ENCODE peak calls at places on chromosomes 4 and X, in seven cellular contexts. U is lung, B is mammary epithelial cell, P is aorta, G is vagina, Q is GM23338, L is Peyer's patch. E is an unnamed sample.
A peak's percentile ranks its signal among the peaks of the same experiment; 100 is the strongest.

GRCh38 chrX:68894142-68894512 is 65.3 kb downstream of the EFNB1 start:
- DNase-seq in U (no peak), B (no peak), P (peak; percentile 75), G (no peak), Q (no peak), L (no peak), E (no peak)

GRCh38 chrX:136812286-136812685 is 31.6 kb upstream of the ARHGEF6 start:
- DNase-seq in U (no peak), B (no peak), P (no peak), G (no peak), Q (no peak), L (no peak), E (no peak)

GRCh38 chr4:154526151-154526550 is 24.0 kb downstream of the PLRG1 start:
- DNase-seq in U (no peak), B (no peak), P (no peak), G (no peak), Q (no peak), L (no peak), E (no peak)

GRCh38 chrX:35104626-35105025 is 162.0 kb downstream of the FAM47B start:
- DNase-seq in U (no peak), B (no peak), P (no peak), G (no peak), Q (no peak), L (no peak), E (no peak)

GRCh38 chr4:61320154-61320553 is 120.0 kb downstream of the ADGRL3 start:
- DNase-seq in U (no peak), B (peak; percentile 3), P (no peak), G (no peak), Q (no peak), L (no peak), E (peak; percentile 3)

GRCh38 chr4:101471201-101471600 is 123.9 kb upstream of the PPP3CA start:
- DNase-seq in U (no peak), B (no peak), P (no peak), G (no peak), Q (no peak), L (no peak), E (no peak)

GRCh38 chr4:110514889-110515479 is 39.0 kb downstream of the ENPEP start:
- DNase-seq in U (no peak), B (peak; percentile 16), P (no peak), G (no peak), Q (peak; percentile 69), L (no peak), E (no peak)

GRCh38 chr4:156419080-156419638 is 465.5 kb upstream of the CTSO start:
- DNase-seq in U (no peak), B (no peak), P (no peak), G (no peak), Q (no peak), L (no peak), E (no peak)

GRCh38 chr4:128517739-128518510 is 230.3 kb upstream of the PGRMC2 start:
- DNase-seq in U (peak; percentile 43), B (peak; percentile 83), P (peak; percentile 87), G (no peak), Q (peak; percentile 43), L (no peak), E (peak; percentile 62)
- H3K27ac ChIP-seq in U (peak overlapping the region; percentile 20), B (peak overlapping the region; percentile 67), P (peak overlapping the region; percentile 98), G (peak overlapping the region; percentile 65), Q (peak overlapping the region; percentile 15), L (no peak overlapping the region), E (peak overlapping the region; percentile 86)

GRCh38 chr4:147550626-147551250 is 66.5 kb upstream of the TMEM184C start:
- DNase-seq in U (no peak), B (peak; percentile 65), P (no peak), G (no peak), Q (no peak), L (no peak), E (no peak)
- H3K27ac ChIP-seq in U (no peak overlapping the region), B (no peak overlapping the region), P (no peak overlapping the region), G (peak overlapping the region; percentile 26), Q (no peak overlapping the region), L (no peak overlapping the region), E (no peak overlapping the region)

GRCh38 chrX:134174273-134174660 is 62.7 kb upstream of the CCDC160 start:
- DNase-seq in U (no peak), B (no peak), P (no peak), G (no peak), Q (peak; percentile 40), L (no peak), E (no peak)

GRCh38 chrX:134174859-134175258 is 62.1 kb upstream of the CCDC160 start:
- DNase-seq in U (no peak), B (no peak), P (no peak), G (no peak), Q (peak; percentile 82), L (no peak), E (no peak)

GRCh38 chrX:134171661-134172587 is 65.1 kb upstream of the CCDC160 start:
- DNase-seq in U (no peak), B (no peak), P (peak; percentile 74), G (no peak), Q (peak; percentile 66), L (peak; percentile 37), E (no peak)

GRCh38 chrX:134173541-134174272 is 63.3 kb upstream of the CCDC160 start:
- DNase-seq in U (no peak), B (no peak), P (no peak), G (no peak), Q (peak; percentile 79), L (no peak), E (no peak)

GRCh38 chrX:134172588-134173259 is 64.3 kb upstream of the CCDC160 start:
- DNase-seq in U (no peak), B (no peak), P (peak; percentile 76), G (no peak), Q (no peak), L (peak; percentile 33), E (no peak)
- H3K27ac ChIP-seq in U (no peak overlapping the region), B (no peak overlapping the region), P (no peak overlapping the region), G (no peak overlapping the region), Q (peak overlapping the region; percentile 43), L (no peak overlapping the region), E (no peak overlapping the region)

GRCh38 chr4:2932951-2933565 is 30.1 kb downstream of the NOP14 start:
- DNase-seq in U (no peak), B (no peak), P (peak; percentile 74), G (no peak), Q (no peak), L (peak; percentile 62), E (no peak)
- H3K27ac ChIP-seq in U (peak overlapping the region; percentile 91), B (peak overlapping the region; percentile 34), P (peak overlapping the region; percentile 62), G (peak overlapping the region; percentile 87), Q (no peak overlapping the region), L (peak overlapping the region; percentile 89), E (peak overlapping the region; percentile 100)

GRCh38 chr4:137523329-137523728 is 9.0 kb downstream of the PCDH18 start:
- DNase-seq in U (no peak), B (no peak), P (no peak), G (no peak), Q (no peak), L (no peak), E (no peak)
- H3K27ac ChIP-seq in U (no peak overlapping the region), B (no peak overlapping the region), P (no peak overlapping the region), G (no peak overlapping the region), Q (no peak overlapping the region), L (no peak overlapping the region), E (no peak overlapping the region)

E was measured in epithelial cell of prostate.